ENCODE peak calls at places on chromosome 19, in six cellular contexts. G, I, D, N, V and K are unnamed samples.

GRCh38 chr19:31312629-31313244 is 36.5 kb downstream of the TSHZ3 start:
- DNase-seq in G (no peak), I (no peak), D (no peak), N (no peak), V (peak), K (no peak)

GRCh38 chr19:50830266-50831025 is 2.9 kb downstream of the KLK15 start:
- DNase-seq in G (no peak), I (no peak), D (no peak), N (no peak), V (no peak), K (no peak)

GRCh38 chr19:3507371-3508120 is 1.4 kb downstream of the FZR1 start:
- DNase-seq in G (no peak), I (peak), D (no peak), N (peak), V (peak), K (peak)

GRCh38 chr19:18006895-18007604 is 920 bp upstream of the ARRDC2 start:
- DNase-seq in G (no peak), I (peak), D (peak), N (peak), V (peak), K (peak)

GRCh38 chr19:10353793-10354391 is 14.5 kb upstream of the ICAM3 start:
- DNase-seq in G (no peak), I (no peak), D (no peak), N (peak), V (peak), K (peak)

GRCh38 chr19:38190061-38190460 is 34.0 kb downstream of the DPF1 start:
- DNase-seq in G (no peak), I (no peak), D (no peak), N (no peak), V (no peak), K (no peak)

GRCh38 chr19:47309608-47310007 is at the start of gene C5AR1:
- DNase-seq in G (no peak), I (no peak), D (peak), N (no peak), V (no peak), K (peak)

GRCh38 chr19:55146078-55146647 is 2.8 kb downstream of the TNNT1 start:
- DNase-seq in G (no peak), I (no peak), D (no peak), N (no peak), V (no peak), K (no peak)

GRCh38 chr19:35845215-35846037 is 6.9 kb downstream of the NPHS1 start:
- DNase-seq in G (no peak), I (peak), D (no peak), N (peak), V (no peak), K (no peak)

GRCh38 chr19:11798391-11799296 is at the start of gene ZNF491:
- DNase-seq in G (peak), I (peak), D (peak), N (peak), V (peak), K (peak)

GRCh38 chr19:12331211-12331941 is 2.1 kb downstream of the ZNF563 start:
- DNase-seq in G (no peak), I (no peak), D (no peak), N (peak), V (no peak), K (no peak)

GRCh38 chr19:11125994-11126685 is 29.4 kb downstream of the SPC24 start:
- DNase-seq in G (no peak), I (peak), D (peak), N (peak), V (peak), K (peak)

GRCh38 chr19:31511696-31512095 is 162.5 kb upstream of the TSHZ3 start:
- DNase-seq in G (no peak), I (no peak), D (no peak), N (no peak), V (no peak), K (no peak)

GRCh38 chr19:22528956-22529355 is 105.2 kb upstream of the ZNF492 start:
- DNase-seq in G (no peak), I (peak), D (no peak), N (no peak), V (no peak), K (no peak)

GRCh38 chr19:22530042-22530441 is 104.1 kb upstream of the ZNF492 start:
- DNase-seq in G (no peak), I (peak), D (no peak), N (no peak), V (no peak), K (no peak)

GRCh38 chr19:22526661-22527272 is 104.6 kb upstream of the ZNF98 start:
- DNase-seq in G (no peak), I (peak), D (no peak), N (no peak), V (no peak), K (no peak)

GRCh38 chr19:22523940-22524339 is 101.8 kb upstream of the ZNF98 start:
- DNase-seq in G (no peak), I (no peak), D (no peak), N (no peak), V (no peak), K (no peak)

GRCh38 chr19:22527554-22527953 is 105.4 kb upstream of the ZNF98 start:
- DNase-seq in G (no peak), I (no peak), D (no peak), N (no peak), V (no peak), K (no peak)
- H3K4me3 ChIP-seq in G (no peak), I (peak), D (no peak), N (no peak), V (no peak), K (no peak)

GRCh38 chr19:45016388-45017314 is 15.4 kb downstream of the RELB start:
- DNase-seq in G (no peak), I (peak), D (peak), N (peak), V (peak), K (peak)
- H3K4me3 ChIP-seq in G (no peak), I (no peak), D (no peak), N (no peak), V (no peak), K (no peak)

DNA sequence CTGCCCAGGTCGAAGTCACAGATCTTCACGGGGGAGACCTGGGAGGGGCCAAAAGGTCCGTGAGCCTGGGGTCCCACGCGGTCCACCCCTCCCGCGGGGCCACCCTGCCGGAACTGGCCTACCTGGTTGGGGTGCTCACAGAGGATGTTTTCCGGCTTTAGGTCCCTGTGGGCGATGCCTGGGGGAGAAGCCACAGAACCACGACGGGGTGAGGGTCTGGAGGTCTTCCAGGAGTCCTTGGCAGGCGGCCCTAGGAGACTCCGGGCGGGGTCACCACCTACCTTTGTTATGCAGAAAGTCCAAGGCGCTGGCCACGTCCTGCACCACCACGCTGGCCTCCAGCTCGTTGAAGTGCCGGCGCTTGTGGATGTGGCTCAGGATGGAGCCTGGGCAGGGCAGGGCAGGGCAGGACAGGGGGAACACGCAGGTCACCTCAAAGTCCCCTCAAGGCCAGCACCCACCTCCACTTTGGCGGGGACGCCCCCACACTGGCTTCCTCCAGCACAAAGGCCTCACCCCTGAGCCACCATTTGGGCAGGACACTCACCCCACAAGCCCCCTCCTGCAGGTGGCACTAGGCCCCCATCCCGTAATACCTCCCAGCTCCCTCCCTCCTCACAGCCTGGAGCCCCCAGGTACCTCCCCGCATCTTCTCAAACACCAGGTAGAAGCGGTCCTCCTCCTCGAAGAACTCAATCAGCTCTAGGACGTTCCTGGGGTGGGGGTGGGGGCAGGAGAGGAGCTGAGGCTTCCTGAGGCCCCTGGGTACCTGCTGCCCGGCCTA is 8.4 kb downstream of the MKNK2 start:
- DNase-seq in G (no peak), I (peak), D (no peak), N (peak), V (no peak), K (no peak)
- H3K4me3 ChIP-seq in G (no peak), I (peak), D (peak), N (no peak), V (peak), K (no peak)

GRCh38 chr19:13860679-13861391 is 16.1 kb upstream of the NANOS3 start:
- DNase-seq in G (no peak), I (no peak), D (no peak), N (no peak), V (no peak), K (no peak)
- H3K4me3 ChIP-seq in G (no peak), I (no peak), D (no peak), N (no peak), V (no peak), K (no peak)

GRCh38 chr19:49084206-49085019 is 838 bp upstream of the SNRNP70 start:
- DNase-seq in G (no peak), I (peak), D (no peak), N (no peak), V (no peak), K (no peak)
- H3K4me3 ChIP-seq in G (peak), I (peak), D (peak), N (peak), V (peak), K (peak)

GRCh38 chr19:13840751-13841338 is 36.1 kb upstream of the NANOS3 start:
- DNase-seq in G (no peak), I (no peak), D (no peak), N (no peak), V (no peak), K (peak)

GRCh38 chr19:13838071-13838942 is 38.6 kb upstream of the NANOS3 start:
- DNase-seq in G (no peak), I (no peak), D (no peak), N (no peak), V (no peak), K (peak)

GRCh38 chr19:13839193-13839937 is 37.6 kb upstream of the NANOS3 start:
- DNase-seq in G (no peak), I (peak), D (peak), N (peak), V (peak), K (peak)

GRCh38 chr19:13839938-13840750 is 36.8 kb upstream of the NANOS3 start:
- DNase-seq in G (no peak), I (no peak), D (peak), N (peak), V (peak), K (peak)

GRCh38 chr19:13838943-13839192 is 38.1 kb upstream of the NANOS3 start:
- DNase-seq in G (no peak), I (no peak), D (no peak), N (peak), V (no peak), K (no peak)
- H3K4me3 ChIP-seq in G (peak), I (peak), D (peak), N (no peak), V (peak), K (peak)

DNA sequence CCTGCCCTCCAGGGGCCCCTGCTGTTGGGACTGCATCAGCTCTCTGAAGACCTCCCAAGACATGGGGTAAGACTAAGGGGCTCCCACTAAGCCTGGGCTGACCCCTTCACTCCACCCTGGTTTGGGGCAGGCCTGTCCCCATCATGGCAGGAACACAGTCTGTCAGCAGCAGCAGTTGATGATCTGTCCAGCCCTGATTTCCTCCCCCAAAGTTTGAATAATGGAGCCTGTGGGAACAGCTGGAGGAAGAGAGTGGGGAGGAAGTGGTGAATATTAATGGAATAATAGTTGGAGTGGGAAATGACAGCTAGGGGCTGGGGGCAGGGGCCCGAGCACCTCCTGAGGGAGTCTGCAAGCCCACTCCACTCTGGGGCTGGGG is 1.3 kb upstream of the B3GNT8 start:
- DNase-seq in G (no peak), I (no peak), D (no peak), N (no peak), V (no peak), K (no peak)
- H3K4me3 ChIP-seq in G (no peak), I (peak), D (peak), N (peak), V (no peak), K (no peak)

DNA sequence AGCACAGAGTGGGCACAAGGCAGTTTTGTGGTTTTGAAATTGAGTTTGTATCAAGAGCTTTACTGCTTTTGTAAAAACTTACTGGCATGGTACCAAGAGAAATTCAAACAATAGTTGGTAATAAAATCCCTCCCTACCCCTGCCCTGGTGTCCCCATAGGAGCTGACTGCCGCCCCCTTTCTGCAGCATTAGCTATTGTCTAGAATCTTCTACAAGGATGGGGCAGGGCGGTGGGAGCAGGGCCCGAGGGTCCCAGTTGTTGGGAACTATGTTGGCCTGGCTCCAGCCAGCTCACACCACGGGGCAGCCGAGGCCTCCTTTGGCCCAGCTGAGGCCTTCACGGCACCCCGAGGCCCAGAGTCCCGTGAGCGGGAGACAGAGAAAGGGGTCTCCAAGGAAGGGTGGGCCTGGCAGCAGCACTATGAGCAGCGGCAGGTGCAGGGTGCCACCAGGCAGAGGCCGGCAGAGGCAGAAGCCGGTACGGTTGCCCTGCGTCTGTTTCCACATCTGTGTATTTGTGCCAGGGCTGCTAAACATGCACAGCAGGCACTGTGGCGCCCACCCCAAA is 57.9 kb downstream of the KDM4B start:
- DNase-seq in G (no peak), I (no peak), D (no peak), N (no peak), V (no peak), K (no peak)
- H3K4me3 ChIP-seq in G (no peak), I (no peak), D (no peak), N (no peak), V (no peak), K (no peak)